ENCODE peak calls at places on chromosomes 16 and 17, in five cellular contexts. X is colonic mucosa, L is lung, N is HFF-Myc, P is endodermal cell. V is an unnamed sample.

GRCh38 chr17:80779961-80780380 is 211.7 kb upstream of the CHMP6 start:
- DNase-seq in X (no peak), L (no peak), N (no peak), P (no peak), V (peak)

GRCh38 chr17:61406871-61407210 is 7.2 kb downstream of the TBX2 start:
- DNase-seq in X (no peak), L (no peak), N (no peak), P (peak), V (no peak)

GRCh38 chr16:67544329-67544841 is 15.8 kb downstream of the RIPOR1 start:
- DNase-seq in X (no peak), L (no peak), N (no peak), P (no peak), V (no peak)

GRCh38 chr17:6551909-6552768 is 4.2 kb downstream of the PITPNM3 start:
- DNase-seq in X (peak), L (peak), N (no peak), P (no peak), V (no peak)

GRCh38 chr16:17070882-17071592 is 399.7 kb downstream of the XYLT1 start:
- DNase-seq in X (peak), L (no peak), N (no peak), P (peak), V (no peak)

GRCh38 chr16:89350701-89351380 is 133.3 kb downstream of the ZNF778 start:
- DNase-seq in X (no peak), L (no peak), N (no peak), P (no peak), V (no peak)

GRCh38 chr17:42107597-42108576 is 4.6 kb downstream of the DHX58 start:
- DNase-seq in X (peak), L (peak), N (peak), P (peak), V (no peak)

GRCh38 chr16:57775661-57776469 is 26.4 kb downstream of the KIFC3 start:
- DNase-seq in X (peak), L (no peak), N (no peak), P (peak), V (no peak)

GRCh38 chr17:31919802-31920525 is 16.8 kb upstream of the SUZ12 start:
- DNase-seq in X (no peak), L (no peak), N (no peak), P (no peak), V (peak)

GRCh38 chr16:66662445-66663194 is 33.9 kb downstream of the CMTM4 start:
- DNase-seq in X (no peak), L (no peak), N (no peak), P (no peak), V (peak)

GRCh38 chr17:12104831-12105230 is 84.2 kb downstream of the MAP2K4 start:
- DNase-seq in X (no peak), L (no peak), N (no peak), P (no peak), V (peak)

GRCh38 chr16:29961479-29962343 is at the start of gene TMEM219:
- DNase-seq in X (peak), L (peak), N (peak), P (peak), V (peak)

GRCh38 chr17:73599599-73599998 is 44.6 kb downstream of the SDK2 start:
- DNase-seq in X (no peak), L (no peak), N (no peak), P (no peak), V (no peak)

GRCh38 chr17:27552467-27552779 is 78.6 kb upstream of the LGALS9 start:
- DNase-seq in X (no peak), L (no peak), N (no peak), P (peak), V (peak)

GRCh38 chr17:1929896-1930750 is 95.0 kb downstream of the RTN4RL1 start:
- DNase-seq in X (no peak), L (no peak), N (no peak), P (no peak), V (no peak)

GRCh38 chr17:19805006-19805405 is 56.9 kb upstream of the ALDH3A1 start:
- DNase-seq in X (no peak), L (no peak), N (no peak), P (no peak), V (peak)

GRCh38 chr16:68035227-68035626 is 12.1 kb downstream of the DUS2 start:
- DNase-seq in X (no peak), L (no peak), N (no peak), P (no peak), V (no peak)

GRCh38 chr17:3818786-3819185 is 17.8 kb upstream of the ITGAE start:
- DNase-seq in X (no peak), L (no peak), N (no peak), P (no peak), V (no peak)

GRCh38 chr16:50315346-50315997 is 49.1 kb downstream of the ADCY7 start:
- DNase-seq in X (no peak), L (peak), N (no peak), P (no peak), V (peak)

GRCh38 chr16:50314665-50315064 is 48.3 kb downstream of the ADCY7 start:
- DNase-seq in X (no peak), L (no peak), N (no peak), P (no peak), V (no peak)

GRCh38 chr16:50316102-50316847 is 49.9 kb downstream of the ADCY7 start:
- DNase-seq in X (no peak), L (no peak), N (no peak), P (no peak), V (no peak)

GRCh38 chr16:50318796-50319578 is 49.8 kb downstream of the BRD7 start:
- DNase-seq in X (no peak), L (no peak), N (no peak), P (no peak), V (no peak)

GRCh38 chr16:50316848-50317630 is 50.7 kb downstream of the ADCY7 start:
- DNase-seq in X (no peak), L (no peak), N (no peak), P (no peak), V (no peak)
- TF ChIP-seq CTCF in X (no peak), L (no peak), N (no peak), P (no peak), V (no peak)

GRCh38 chr16:53216798-53217197 is 162.0 kb downstream of the CHD9 start:
- DNase-seq in X (no peak), L (no peak), N (no peak), P (no peak), V (no peak)
- H3K4me3 ChIP-seq in X (no peak), L (no peak), N (no peak), P (no peak), V (no peak)

GRCh38 chr16:85332175-85332574 is 219.9 kb upstream of the CIBAR2 start:
- DNase-seq in X (no peak), L (no peak), N (no peak), P (peak), V (no peak)

GRCh38 chr16:85329999-85330693 is 217.9 kb upstream of the CIBAR2 start:
- DNase-seq in X (no peak), L (no peak), N (no peak), P (peak), V (no peak)

GRCh38 chr16:85329059-85329812 is 217.0 kb upstream of the CIBAR2 start:
- DNase-seq in X (peak), L (no peak), N (no peak), P (peak), V (no peak)

GRCh38 chr16:85331685-85332084 is 219.4 kb upstream of the CIBAR2 start:
- DNase-seq in X (peak), L (no peak), N (no peak), P (no peak), V (no peak)

GRCh38 chr16:85330694-85331188 is 218.5 kb upstream of the CIBAR2 start:
- DNase-seq in X (no peak), L (no peak), N (peak), P (peak), V (peak)
- TF ChIP-seq CTCF in X (no peak), L (no peak), N (peak), P (peak), V (peak)

GRCh38 chr17:37493249-37494027 is 3.7 kb downstream of the DUSP14 start:
- DNase-seq in X (no peak), L (no peak), N (no peak), P (no peak), V (peak)
- H3K4me3 ChIP-seq in X (no peak), L (no peak), N (peak), P (peak), V (no peak)

GRCh38 chr16:56032072-56032471 is 156.9 kb upstream of the CES5A start:
- DNase-seq in X (no peak), L (no peak), N (no peak), P (no peak), V (no peak)

GRCh38 chr16:56029026-56029425 is 153.9 kb upstream of the CES5A start:
- DNase-seq in X (no peak), L (no peak), N (no peak), P (peak), V (no peak)
- TF ChIP-seq CTCF in X (no peak), L (no peak), N (no peak), P (peak), V (no peak)

GRCh38 chr16:69647020-69647419 is 79.3 kb downstream of the NQO1 start:
- DNase-seq in X (no peak), L (no peak), N (no peak), P (no peak), V (no peak)
- H3K4me3 ChIP-seq in X (no peak), L (no peak), N (no peak), P (no peak), V (no peak)

GRCh38 chr16:31145398-31145990 is 4.4 kb downstream of the PRSS36 start:
- DNase-seq in X (no peak), L (no peak), N (no peak), P (peak), V (no peak)

GRCh38 chr16:31141489-31142108 is 6.1 kb upstream of the PRSS8 start:
- DNase-seq in X (peak), L (no peak), N (no peak), P (peak), V (no peak)

GRCh38 chr16:31142109-31143035 is 6.8 kb upstream of the PRSS8 start:
- DNase-seq in X (peak), L (peak), N (peak), P (peak), V (peak)

GRCh38 chr16:31143889-31144148 is 6.0 kb downstream of the PRSS36 start:
- DNase-seq in X (no peak), L (no peak), N (no peak), P (no peak), V (no peak)

GRCh38 chr16:31143036-31143888 is 6.6 kb downstream of the PRSS36 start:
- DNase-seq in X (peak), L (no peak), N (no peak), P (peak), V (no peak)
- TF ChIP-seq CTCF in X (no peak), L (no peak), N (no peak), P (peak), V (no peak)

V was measured in fibroblast of the aortic adventitia.